ENCODE peak calls at places on chromosome 22, in seven cellular contexts. D, M, I, L, G, U and Q are unnamed samples.

GRCh38 chr22:48633996-48634836 is 1193.5 kb downstream of the BRD1 start:
- DNase-seq in D (no peak), M (no peak), I (no peak), L (no peak), G (no peak), U (no peak), Q (no peak)

GRCh38 chr22:42760806-42761565 is 40.3 kb upstream of the A4GALT start:
- DNase-seq in D (no peak), M (peak; percentile 95), I (no peak), L (no peak), G (no peak), U (no peak), Q (no peak)

GRCh38 chr22:22772883-22773282 is 114.7 kb upstream of the IGLL5 start:
- DNase-seq in D (no peak), M (no peak), I (no peak), L (no peak), G (no peak), U (no peak), Q (no peak)

GRCh38 chr22:26579331-26579886 is 10.5 kb downstream of the TPST2 start:
- DNase-seq in D (no peak), M (peak; percentile 73), I (peak; percentile 57), L (no peak), G (no peak), U (no peak), Q (peak; percentile 38)

GRCh38 chr22:49645257-49645656 is 182.4 kb downstream of the BRD1 start:
- DNase-seq in D (no peak), M (no peak), I (no peak), L (no peak), G (no peak), U (no peak), Q (no peak)

GRCh38 chr22:38953577-38954413 is 3.6 kb upstream of the APOBEC3A start:
- DNase-seq in D (no peak), M (no peak), I (no peak), L (peak; percentile 50), G (no peak), U (no peak), Q (peak; percentile 48)

GRCh38 chr22:18977824-18978425 is 41.8 kb upstream of the PRODH start:
- DNase-seq in D (no peak), M (no peak), I (no peak), L (no peak), G (no peak), U (peak; percentile 24), Q (no peak)

GRCh38 chr22:47631571-47632102 is 869.2 kb downstream of the TBC1D22A start:
- DNase-seq in D (no peak), M (no peak), I (no peak), L (no peak), G (no peak), U (no peak), Q (no peak)

GRCh38 chr22:47203554-47203991 is 441.1 kb downstream of the TBC1D22A start:
- DNase-seq in D (no peak), M (no peak), I (no peak), L (peak; percentile 50), G (no peak), U (peak; percentile 41), Q (no peak)

GRCh38 chr22:46823654-46824053 is 61.2 kb downstream of the TBC1D22A start:
- DNase-seq in D (no peak), M (no peak), I (no peak), L (no peak), G (no peak), U (no peak), Q (peak; percentile 23)

GRCh38 chr22:46714550-46714949 is 23.5 kb downstream of the CERK start:
- DNase-seq in D (no peak), M (no peak), I (no peak), L (no peak), G (peak; percentile 65), U (no peak), Q (no peak)

GRCh38 chr22:24400037-24400725 is 27.2 kb upstream of the ADORA2A start:
- DNase-seq in D (no peak), M (no peak), I (no peak), L (no peak), G (no peak), U (no peak), Q (no peak)
- H3K4me1 ChIP-seq in D (peaks cover 48% of the 10 kb centered on the region), M (peaks cover 54% of the 10 kb centered on the region), I (no peaks in the 10 kb centered on the region), L (no peaks in the 10 kb centered on the region), G (peaks cover 28% of the 10 kb centered on the region), U (peaks cover 42% of the 10 kb centered on the region), Q (peaks cover 25% of the 10 kb centered on the region)

DNA sequence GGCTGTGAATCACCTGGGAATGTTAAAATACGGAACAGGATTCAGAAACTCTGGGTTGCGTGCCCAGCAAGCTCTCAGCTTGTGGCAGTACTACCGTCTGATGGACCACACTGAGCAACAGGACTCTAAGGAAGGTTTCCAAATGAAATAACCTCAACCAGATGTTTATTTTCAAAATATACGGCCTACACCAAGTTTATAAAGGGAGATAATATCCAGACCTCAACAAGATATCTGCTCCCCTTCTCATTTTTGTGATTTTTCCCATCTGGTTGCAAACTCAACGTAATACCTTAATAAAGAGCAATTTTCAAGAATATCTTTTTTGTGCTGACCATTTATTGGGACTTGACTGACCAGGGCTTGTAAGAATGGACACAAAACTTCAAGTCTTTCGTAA is 49.4 kb downstream of the SLC25A17 start:
- DNase-seq in D (no peak), M (no peak), I (no peak), L (no peak), G (no peak), U (no peak), Q (no peak)
- TF ChIP-seq CTCF in D (no peak), M (no peak), I (no peak), L (no peak), G (no peak), U (no peak), Q (no peak)

GRCh38 chr22:31394326-31394725 is 5.1 kb upstream of the DRG1 start:
- DNase-seq in D (no peak), M (no peak), I (no peak), L (no peak), G (no peak), U (no peak), Q (no peak)

GRCh38 chr22:31393890-31394289 is 5.5 kb upstream of the DRG1 start:
- DNase-seq in D (no peak), M (peak; percentile 14), I (no peak), L (no peak), G (no peak), U (no peak), Q (no peak)

GRCh38 chr22:31400023-31400397 is 606 bp downstream of the DRG1 start:
- DNase-seq in D (no peak), M (no peak), I (no peak), L (no peak), G (peak; percentile 28), U (no peak), Q (no peak)

GRCh38 chr22:31399211-31400022 is at the start of gene DRG1:
- DNase-seq in D (peak; percentile 88), M (peak; percentile 97), I (peak; percentile 97), L (peak; percentile 98), G (peak; percentile 96), U (peak; percentile 99), Q (peak; percentile 98)
- H3K4me3 ChIP-seq in D (peak within 1 kb of the TSS; percentile 91), M (peak within 1 kb of the TSS; percentile 92), I (peak within 1 kb of the TSS; percentile 76), L (peak within 1 kb of the TSS; percentile 95), G (peak within 1 kb of the TSS; percentile 84), U (peak within 1 kb of the TSS; percentile 87), Q (peak within 1 kb of the TSS; percentile 67)

GRCh38 chr22:45235101-45235777 is 5.5 kb downstream of the KIAA0930 start:
- DNase-seq in D (no peak), M (peak; percentile 90), I (no peak), L (no peak), G (no peak), U (no peak), Q (peak; percentile 66)

GRCh38 chr22:45233386-45233785 is 7.3 kb downstream of the KIAA0930 start:
- DNase-seq in D (no peak), M (no peak), I (no peak), L (no peak), G (no peak), U (no peak), Q (no peak)

GRCh38 chr22:45237065-45237990 is 3.4 kb downstream of the KIAA0930 start:
- DNase-seq in D (no peak), M (no peak), I (no peak), L (peak; percentile 82), G (no peak), U (no peak), Q (no peak)

GRCh38 chr22:45233827-45234226 is 6.9 kb downstream of the KIAA0930 start:
- DNase-seq in D (no peak), M (no peak), I (no peak), L (no peak), G (no peak), U (no peak), Q (no peak)

GRCh38 chr22:45235851-45236342 is 4.8 kb downstream of the KIAA0930 start:
- DNase-seq in D (no peak), M (peak; percentile 75), I (no peak), L (no peak), G (no peak), U (no peak), Q (no peak)
- H3K4me1 ChIP-seq in D (peaks cover 19% of the 10 kb centered on the region), M (peaks cover 80% of the 10 kb centered on the region), I (peaks cover 30% of the 10 kb centered on the region), L (no peaks in the 10 kb centered on the region), G (peaks cover 2% of the 10 kb centered on the region), U (no peaks in the 10 kb centered on the region), Q (peaks cover 14% of the 10 kb centered on the region)

DNA sequence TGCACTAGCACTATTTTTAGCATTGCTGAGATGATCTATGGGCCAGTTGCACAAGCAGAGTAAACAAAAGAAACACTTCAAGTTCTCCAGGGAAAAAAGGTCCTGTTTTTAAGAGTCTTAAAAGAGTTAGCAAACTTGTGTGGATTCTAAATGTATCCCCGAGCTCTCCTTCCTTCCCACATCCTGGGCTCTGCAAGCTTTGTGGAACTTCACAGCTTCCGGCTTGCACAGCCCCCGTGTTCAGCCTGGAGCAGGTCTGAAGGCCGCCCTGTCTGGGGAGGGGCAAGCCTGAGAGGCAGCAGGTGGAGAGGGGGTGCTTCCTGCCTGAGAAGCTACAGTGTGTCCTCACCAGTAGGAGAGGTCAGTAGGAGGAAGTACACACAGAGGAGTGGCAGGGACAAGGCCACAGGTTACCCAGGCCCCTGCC is 35.1 kb upstream of the SUSD2 start:
- DNase-seq in D (no peak), M (peak; percentile 83), I (peak; percentile 34), L (no peak), G (peak; percentile 94), U (peak; percentile 75), Q (peak; percentile 80)
- TF ChIP-seq CTCF in D (no peak), M (no peak), I (no peak), L (no peak), G (no peak), U (no peak), Q (no peak)